ENCODE peak calls at places on chromosomes 6 and 20, in eight cellular contexts. One of them, this sample, is unnamed.

GRCh38 chr6:10558575-10558974 is 37.4 kb downstream of the GCNT2 start:
- DNase-seq in fibroblast of mammary gland: no peak
- DNase-seq in GM20000: no peak
- DNase-seq in thoracic aorta: no peak
- DNase-seq in caudate nucleus: no peak
- DNase-seq in T-helper 17 cell: no peak
- DNase-seq in Daoy: no peak
- DNase-seq in sciatic nerve: no peak
- DNase-seq in this sample: no peak

GRCh38 chr6:36360241-36361054 is 23.8 kb upstream of the BNIP5 start:
- DNase-seq in fibroblast of mammary gland: peak
- DNase-seq in GM20000: peak
- DNase-seq in thoracic aorta: peak
- DNase-seq in caudate nucleus: peak
- DNase-seq in T-helper 17 cell: peak
- DNase-seq in Daoy: peak
- DNase-seq in sciatic nerve: peak
- DNase-seq in this sample: peak

GRCh38 chr6:152305672-152306071 is 331.5 kb downstream of the SYNE1 start:
- DNase-seq in fibroblast of mammary gland: no peak
- DNase-seq in GM20000: no peak
- DNase-seq in thoracic aorta: no peak
- DNase-seq in caudate nucleus: no peak
- DNase-seq in T-helper 17 cell: no peak
- DNase-seq in Daoy: no peak
- DNase-seq in sciatic nerve: no peak
- DNase-seq in this sample: no peak

GRCh38 chr6:127300411-127300810 is 33.7 kb downstream of the RNF146 start:
- DNase-seq in fibroblast of mammary gland: peak
- DNase-seq in GM20000: no peak
- DNase-seq in thoracic aorta: no peak
- DNase-seq in caudate nucleus: no peak
- DNase-seq in T-helper 17 cell: no peak
- DNase-seq in Daoy: peak
- DNase-seq in sciatic nerve: no peak
- DNase-seq in this sample: no peak

GRCh38 chr6:53309059-53309896 is 39.5 kb downstream of the ELOVL5 start:
- DNase-seq in fibroblast of mammary gland: peak
- DNase-seq in GM20000: peak
- DNase-seq in thoracic aorta: no peak
- DNase-seq in caudate nucleus: no peak
- DNase-seq in T-helper 17 cell: no peak
- DNase-seq in Daoy: no peak
- DNase-seq in sciatic nerve: no peak
- DNase-seq in this sample: peak

GRCh38 chr6:10332121-10332520 is 82.8 kb downstream of the TFAP2A start:
- DNase-seq in fibroblast of mammary gland: no peak
- DNase-seq in GM20000: no peak
- DNase-seq in thoracic aorta: no peak
- DNase-seq in caudate nucleus: no peak
- DNase-seq in T-helper 17 cell: no peak
- DNase-seq in Daoy: peak
- DNase-seq in sciatic nerve: no peak
- DNase-seq in this sample: no peak

GRCh38 chr6:42120895-42121865 is 21.2 kb downstream of the C6orf132 start:
- DNase-seq in fibroblast of mammary gland: no peak
- DNase-seq in GM20000: no peak
- DNase-seq in thoracic aorta: no peak
- DNase-seq in caudate nucleus: no peak
- DNase-seq in T-helper 17 cell: no peak
- DNase-seq in Daoy: no peak
- DNase-seq in sciatic nerve: no peak
- DNase-seq in this sample: no peak

GRCh38 chr6:42066156-42066555 is 15.8 kb downstream of the TAF8 start:
- DNase-seq in fibroblast of mammary gland: no peak
- DNase-seq in GM20000: no peak
- DNase-seq in thoracic aorta: no peak
- DNase-seq in caudate nucleus: no peak
- DNase-seq in T-helper 17 cell: no peak
- DNase-seq in Daoy: no peak
- DNase-seq in sciatic nerve: no peak
- DNase-seq in this sample: no peak

GRCh38 chr6:141701732-141702131 is 431.0 kb upstream of the GJE1 start:
- DNase-seq in fibroblast of mammary gland: no peak
- DNase-seq in GM20000: no peak
- DNase-seq in thoracic aorta: no peak
- DNase-seq in caudate nucleus: no peak
- DNase-seq in T-helper 17 cell: no peak
- DNase-seq in Daoy: no peak
- DNase-seq in sciatic nerve: no peak
- DNase-seq in this sample: no peak

GRCh38 chr6:80173411-80173810 is 66.9 kb downstream of the BCKDHB start:
- DNase-seq in fibroblast of mammary gland: peak
- DNase-seq in GM20000: no peak
- DNase-seq in thoracic aorta: no peak
- DNase-seq in caudate nucleus: no peak
- DNase-seq in T-helper 17 cell: no peak
- DNase-seq in Daoy: no peak
- DNase-seq in sciatic nerve: no peak
- DNase-seq in this sample: no peak

GRCh38 chr20:9068232-9068781 is 580 bp upstream of the PLCB4 start:
- DNase-seq in fibroblast of mammary gland: no peak
- DNase-seq in GM20000: no peak
- DNase-seq in thoracic aorta: no peak
- DNase-seq in caudate nucleus: no peak
- DNase-seq in T-helper 17 cell: no peak
- DNase-seq in Daoy: peak
- DNase-seq in sciatic nerve: peak
- DNase-seq in this sample: no peak

GRCh38 chr20:17612287-17612974 is 42.6 kb downstream of the DSTN start:
- DNase-seq in fibroblast of mammary gland: peak
- DNase-seq in GM20000: no peak
- DNase-seq in thoracic aorta: no peak
- DNase-seq in caudate nucleus: no peak
- DNase-seq in T-helper 17 cell: no peak
- DNase-seq in Daoy: peak
- DNase-seq in sciatic nerve: no peak
- DNase-seq in this sample: no peak

GRCh38 chr20:41391587-41392001 is 25.0 kb upstream of the EMILIN3 start:
- DNase-seq in fibroblast of mammary gland: no peak
- DNase-seq in GM20000: no peak
- DNase-seq in thoracic aorta: no peak
- DNase-seq in caudate nucleus: no peak
- DNase-seq in T-helper 17 cell: no peak
- DNase-seq in Daoy: no peak
- DNase-seq in sciatic nerve: no peak
- DNase-seq in this sample: peak

GRCh38 chr6:135830452-135830851 is 21.0 kb upstream of the PDE7B start:
- DNase-seq in fibroblast of mammary gland: peak
- DNase-seq in GM20000: no peak
- DNase-seq in thoracic aorta: no peak
- DNase-seq in caudate nucleus: no peak
- DNase-seq in T-helper 17 cell: no peak
- DNase-seq in Daoy: peak
- DNase-seq in sciatic nerve: no peak
- DNase-seq in this sample: no peak

GRCh38 chr6:125807293-125807692 is 16.5 kb downstream of the NCOA7 start:
- DNase-seq in fibroblast of mammary gland: no peak
- DNase-seq in GM20000: no peak
- DNase-seq in thoracic aorta: no peak
- DNase-seq in caudate nucleus: no peak
- DNase-seq in T-helper 17 cell: no peak
- DNase-seq in Daoy: no peak
- DNase-seq in sciatic nerve: no peak
- DNase-seq in this sample: no peak

GRCh38 chr6:43708857-43709653 is 21.5 kb upstream of the MRPS18A start:
- DNase-seq in fibroblast of mammary gland: peak
- DNase-seq in GM20000: no peak
- DNase-seq in thoracic aorta: no peak
- DNase-seq in caudate nucleus: no peak
- DNase-seq in T-helper 17 cell: no peak
- DNase-seq in Daoy: peak
- DNase-seq in sciatic nerve: peak
- DNase-seq in this sample: no peak

GRCh38 chr6:130839379-130839778 is 12.2 kb downstream of the SMLR1 start:
- DNase-seq in fibroblast of mammary gland: no peak
- DNase-seq in GM20000: no peak
- DNase-seq in thoracic aorta: no peak
- DNase-seq in caudate nucleus: no peak
- DNase-seq in T-helper 17 cell: no peak
- DNase-seq in Daoy: no peak
- DNase-seq in sciatic nerve: no peak
- DNase-seq in this sample: no peak

GRCh38 chr20:45406260-45407066 is 1.6 kb upstream of the DBNDD2 start:
- DNase-seq in fibroblast of mammary gland: peak
- DNase-seq in GM20000: peak
- DNase-seq in thoracic aorta: no peak
- DNase-seq in caudate nucleus: peak
- DNase-seq in T-helper 17 cell: no peak
- DNase-seq in Daoy: peak
- DNase-seq in sciatic nerve: peak
- DNase-seq in this sample: peak

GRCh38 chr6:112251170-112251945 is 3.0 kb downstream of the LAMA4 start:
- DNase-seq in fibroblast of mammary gland: peak
- DNase-seq in GM20000: no peak
- DNase-seq in thoracic aorta: no peak
- DNase-seq in caudate nucleus: no peak
- DNase-seq in T-helper 17 cell: no peak
- DNase-seq in Daoy: peak
- DNase-seq in sciatic nerve: peak
- DNase-seq in this sample: no peak

GRCh38 chr6:36793913-36794703 is 45.1 kb downstream of the CPNE5 start:
- DNase-seq in fibroblast of mammary gland: no peak
- DNase-seq in GM20000: no peak
- DNase-seq in thoracic aorta: no peak
- DNase-seq in caudate nucleus: no peak
- DNase-seq in T-helper 17 cell: no peak
- DNase-seq in Daoy: no peak
- DNase-seq in sciatic nerve: no peak
- DNase-seq in this sample: no peak

GRCh38 chr20:24913076-24913628 is 35.9 kb upstream of the CST7 start:
- DNase-seq in fibroblast of mammary gland: no peak
- DNase-seq in GM20000: no peak
- DNase-seq in thoracic aorta: no peak
- DNase-seq in caudate nucleus: no peak
- DNase-seq in T-helper 17 cell: no peak
- DNase-seq in Daoy: no peak
- DNase-seq in sciatic nerve: no peak
- DNase-seq in this sample: no peak

GRCh38 chr6:133886104-133886503 is 2.8 kb upstream of the TCF21 start:
- DNase-seq in fibroblast of mammary gland: no peak
- DNase-seq in GM20000: no peak
- DNase-seq in thoracic aorta: no peak
- DNase-seq in caudate nucleus: no peak
- DNase-seq in T-helper 17 cell: no peak
- DNase-seq in Daoy: no peak
- DNase-seq in sciatic nerve: no peak
- DNase-seq in this sample: no peak

GRCh38 chr6:11218477-11218826 is 14.0 kb downstream of the NEDD9 start:
- DNase-seq in fibroblast of mammary gland: no peak
- DNase-seq in GM20000: no peak
- DNase-seq in thoracic aorta: no peak
- DNase-seq in caudate nucleus: no peak
- DNase-seq in T-helper 17 cell: no peak
- DNase-seq in Daoy: no peak
- DNase-seq in sciatic nerve: no peak
- DNase-seq in this sample: no peak

GRCh38 chr6:143581835-143582480 is 70.4 kb upstream of the FUCA2 start:
- DNase-seq in fibroblast of mammary gland: peak
- DNase-seq in GM20000: no peak
- DNase-seq in thoracic aorta: no peak
- DNase-seq in caudate nucleus: no peak
- DNase-seq in T-helper 17 cell: no peak
- DNase-seq in Daoy: no peak
- DNase-seq in sciatic nerve: no peak
- DNase-seq in this sample: no peak

GRCh38 chr20:5835234-5835845 is 85.1 kb downstream of the SHLD1 start:
- DNase-seq in fibroblast of mammary gland: peak
- DNase-seq in GM20000: no peak
- DNase-seq in thoracic aorta: no peak
- DNase-seq in caudate nucleus: no peak
- DNase-seq in T-helper 17 cell: peak
- DNase-seq in Daoy: peak
- DNase-seq in sciatic nerve: no peak
- DNase-seq in this sample: peak

GRCh38 chr20:63363981-63364536 is 2.9 kb upstream of the CHRNA4 start:
- DNase-seq in fibroblast of mammary gland: no peak
- DNase-seq in GM20000: no peak
- DNase-seq in thoracic aorta: no peak
- DNase-seq in caudate nucleus: no peak
- DNase-seq in T-helper 17 cell: no peak
- DNase-seq in Daoy: no peak
- DNase-seq in sciatic nerve: no peak
- DNase-seq in this sample: no peak

GRCh38 chr6:150293423-150294280 is 75.2 kb upstream of the IYD start:
- DNase-seq in fibroblast of mammary gland: peak
- DNase-seq in GM20000: no peak
- DNase-seq in thoracic aorta: no peak
- DNase-seq in caudate nucleus: no peak
- DNase-seq in T-helper 17 cell: no peak
- DNase-seq in Daoy: peak
- DNase-seq in sciatic nerve: no peak
- DNase-seq in this sample: peak

GRCh38 chr20:4041748-4042411 is 26.5 kb upstream of the RNF24 start:
- DNase-seq in fibroblast of mammary gland: peak
- DNase-seq in GM20000: no peak
- DNase-seq in thoracic aorta: no peak
- DNase-seq in caudate nucleus: peak
- DNase-seq in T-helper 17 cell: no peak
- DNase-seq in Daoy: peak
- DNase-seq in sciatic nerve: no peak
- DNase-seq in this sample: peak

GRCh38 chr6:101853226-101853625 is 459.7 kb downstream of the GRIK2 start:
- DNase-seq in fibroblast of mammary gland: peak
- DNase-seq in GM20000: no peak
- DNase-seq in thoracic aorta: no peak
- DNase-seq in caudate nucleus: no peak
- DNase-seq in T-helper 17 cell: no peak
- DNase-seq in Daoy: no peak
- DNase-seq in sciatic nerve: no peak
- DNase-seq in this sample: no peak

GRCh38 chr6:163585932-163586437 is 171.5 kb downstream of the QKI start:
- DNase-seq in fibroblast of mammary gland: peak
- DNase-seq in GM20000: no peak
- DNase-seq in thoracic aorta: peak
- DNase-seq in caudate nucleus: no peak
- DNase-seq in T-helper 17 cell: no peak
- DNase-seq in Daoy: peak
- DNase-seq in sciatic nerve: peak
- DNase-seq in this sample: peak

GRCh38 chr6:10368841-10369240 is 46.0 kb downstream of the TFAP2A start:
- DNase-seq in fibroblast of mammary gland: no peak
- DNase-seq in GM20000: no peak
- DNase-seq in thoracic aorta: no peak
- DNase-seq in caudate nucleus: no peak
- DNase-seq in T-helper 17 cell: no peak
- DNase-seq in Daoy: no peak
- DNase-seq in sciatic nerve: no peak
- DNase-seq in this sample: no peak

GRCh38 chr6:45759134-45759849 is 256.4 kb downstream of the CLIC5 start:
- DNase-seq in fibroblast of mammary gland: peak
- DNase-seq in GM20000: no peak
- DNase-seq in thoracic aorta: no peak
- DNase-seq in caudate nucleus: no peak
- DNase-seq in T-helper 17 cell: no peak
- DNase-seq in Daoy: no peak
- DNase-seq in sciatic nerve: no peak
- DNase-seq in this sample: no peak

GRCh38 chr20:57399587-57400261 is 8.5 kb downstream of the RBM38 start:
- DNase-seq in fibroblast of mammary gland: no peak
- DNase-seq in GM20000: peak
- DNase-seq in thoracic aorta: no peak
- DNase-seq in caudate nucleus: no peak
- DNase-seq in T-helper 17 cell: peak
- DNase-seq in Daoy: peak
- DNase-seq in sciatic nerve: no peak
- DNase-seq in this sample: peak

GRCh38 chr6:40466986-40467584 is 120.1 kb downstream of the LRFN2 start:
- DNase-seq in fibroblast of mammary gland: no peak
- DNase-seq in GM20000: no peak
- DNase-seq in thoracic aorta: no peak
- DNase-seq in caudate nucleus: no peak
- DNase-seq in T-helper 17 cell: no peak
- DNase-seq in Daoy: no peak
- DNase-seq in sciatic nerve: no peak
- DNase-seq in this sample: no peak

This sample was measured in SJCRH30.